ENCODE peak calls at places on chromosomes 3 and 15, in six cellular contexts. S, B, J, M, V and O are unnamed samples.

GRCh38 chr3:48361928-48362327 is 10.1 kb upstream of the FBXW12 start:
- DNase-seq in B (no peak), S (no peak), J (no peak), V (no peak), M (no peak), O (no peak)

GRCh38 chr3:162721736-162722135 is 1225.1 kb downstream of the OTOL1 start:
- DNase-seq in J (no peak), V (no peak), S (no peak), B (no peak), M (no peak), O (no peak)

GRCh38 chr3:97901327-97902295 is 70.6 kb downstream of the RIOX2 start:
- DNase-seq in M (no peak), J (no peak), V (peak), S (no peak), B (peak), O (no peak)

GRCh38 chr3:169186596-169186995 is 476.9 kb downstream of the MECOM start:
- DNase-seq in M (no peak), J (no peak), S (no peak), B (no peak), V (no peak), O (no peak)

GRCh38 chr3:9818666-9819335 is 8.7 kb downstream of the TTLL3 start:
- DNase-seq in M (no peak), V (no peak), J (no peak), B (no peak), S (no peak), O (no peak)

GRCh38 chr15:93968773-93969172 is 262.6 kb upstream of the MCTP2 start:
- DNase-seq in M (no peak), J (no peak), V (no peak), S (no peak), B (no peak), O (no peak)

GRCh38 chr3:126340943-126341754 is 16.1 kb downstream of the KLF15 start:
- DNase-seq in B (peak), J (no peak), V (no peak), M (no peak), S (no peak), O (no peak)

GRCh38 chr3:44661189-44661588 is 12.7 kb downstream of the ZNF35 start:
- DNase-seq in J (no peak), S (no peak), M (no peak), B (no peak), V (no peak), O (no peak)

GRCh38 chr15:76682833-76683232 is 222.3 kb downstream of the SCAPER start:
- DNase-seq in S (no peak), J (no peak), M (no peak), V (no peak), B (no peak), O (no peak)

GRCh38 chr3:67048716-67049076 is 50.6 kb downstream of the KBTBD8 start:
- DNase-seq in B (no peak), M (no peak), V (no peak), S (no peak), J (no peak), O (no peak)

GRCh38 chr15:85751731-85752421 is 42.8 kb downstream of the KLHL25 start:
- DNase-seq in S (no peak), M (no peak), B (no peak), J (no peak), V (peak), O (no peak)
- H3K27ac ChIP-seq in S (peak), M (no peak), B (peak), J (no peak), V (peak), O (no peak)

DNA sequence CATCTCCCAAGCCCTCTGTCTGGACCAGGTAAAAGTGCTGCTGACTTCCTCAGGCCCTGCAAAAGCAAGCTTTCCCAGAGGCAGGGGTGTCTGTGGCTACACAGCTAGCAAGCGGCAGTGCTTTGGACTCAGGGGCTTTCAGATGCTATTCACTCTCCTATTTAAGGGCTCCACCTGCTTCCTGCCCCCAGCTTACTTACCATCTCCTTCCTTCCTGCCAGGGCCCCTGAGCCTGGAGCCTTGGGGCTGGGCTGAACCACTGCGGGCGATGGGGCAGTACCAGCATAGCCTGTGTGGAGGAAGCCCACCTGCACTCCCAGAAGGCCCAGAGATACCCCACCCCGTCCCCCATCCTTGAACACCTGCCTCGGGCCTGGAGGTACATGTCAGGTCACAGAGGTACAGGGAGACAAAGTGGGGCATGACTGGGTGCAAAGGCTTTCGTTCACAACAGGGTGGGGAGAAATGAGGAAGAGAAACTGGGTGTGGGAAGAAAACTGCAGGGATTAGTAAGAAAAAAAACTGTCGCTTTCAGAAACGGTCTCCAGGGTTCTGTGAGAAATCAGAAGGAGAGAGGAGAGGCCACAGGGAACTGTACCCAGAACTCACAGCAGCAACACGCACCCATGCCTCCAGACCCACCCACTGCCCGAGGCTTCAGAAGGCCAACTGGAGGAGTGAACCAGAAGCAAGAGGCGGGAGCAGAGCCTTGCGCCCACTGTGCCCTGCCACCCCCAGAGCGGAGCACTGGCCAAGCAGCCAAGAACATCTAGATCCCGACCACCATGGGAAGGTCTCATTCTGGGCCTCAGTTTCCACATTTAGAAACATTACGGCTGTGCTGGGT is 49.5 kb downstream of the CCDC12 start:
- DNase-seq in B (peak), S (no peak), M (no peak), J (no peak), V (no peak), O (no peak)
- H3K27ac ChIP-seq in B (peak), S (peak), M (no peak), J (peak), V (peak), O (peak)

GRCh38 chr15:95987886-95988573 is 342.5 kb upstream of the NR2F2 start:
- DNase-seq in S (no peak), B (no peak), V (no peak), J (no peak), M (no peak), O (no peak)
- H3K27ac ChIP-seq in S (no peak), B (no peak), V (no peak), J (no peak), M (no peak), O (no peak)

GRCh38 chr3:33023176-33024136 is 72.0 kb downstream of the CCR4 start:
- DNase-seq in M (peak), B (no peak), S (no peak), J (no peak), V (no peak), O (no peak)
- H3K27ac ChIP-seq in M (no peak), B (no peak), S (no peak), J (no peak), V (no peak), O (no peak)

DNA sequence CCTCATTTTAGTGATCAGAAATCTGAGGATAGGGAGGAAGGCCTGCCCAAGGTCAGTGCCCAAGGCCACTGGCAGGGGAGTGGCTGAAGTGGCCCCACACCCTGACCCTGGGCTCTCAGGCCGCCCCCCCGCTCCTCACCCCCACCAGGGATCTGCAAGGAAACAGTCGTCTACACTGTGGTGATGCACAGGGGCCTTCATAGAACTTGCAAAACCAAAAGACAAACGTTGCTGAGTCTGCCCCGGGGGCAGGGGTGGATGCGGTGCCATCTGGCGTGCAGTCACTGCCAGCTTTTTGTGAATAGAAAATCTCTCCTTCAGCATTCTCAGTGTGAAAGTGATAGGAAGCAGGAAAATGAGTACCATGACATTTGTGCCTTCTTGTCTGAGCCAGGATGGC is 41.3 kb downstream of the WHAMM start:
- DNase-seq in J (no peak), M (no peak), S (no peak), V (no peak), B (no peak), O (no peak)
- H3K27ac ChIP-seq in J (no peak), M (no peak), S (no peak), V (no peak), B (no peak), O (no peak)

DNA sequence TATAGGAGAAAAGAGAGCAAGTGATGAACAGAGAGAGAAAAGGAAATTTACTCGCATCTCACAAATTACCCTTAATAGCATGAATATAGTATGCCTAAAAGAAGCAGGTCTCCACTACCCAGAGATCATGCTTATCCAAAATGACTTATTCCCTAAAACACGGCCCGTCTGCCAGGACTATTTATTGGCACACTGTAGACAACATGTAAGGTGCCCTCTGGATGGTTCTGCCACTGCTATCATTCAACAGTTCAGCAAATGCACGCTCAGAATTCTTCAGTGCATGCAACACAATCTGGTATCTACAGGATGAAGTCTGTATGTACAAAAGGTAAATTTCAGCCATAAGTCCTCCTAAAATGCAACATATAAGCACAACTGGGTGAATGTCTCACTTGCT is 465.8 kb downstream of the SHQ1 start:
- DNase-seq in M (no peak), V (no peak), S (no peak), B (no peak), J (no peak), O (no peak)
- H3K27ac ChIP-seq in M (no peak), V (no peak), S (no peak), B (no peak), J (no peak), O (no peak)

GRCh38 chr3:70856414-70857162 is 544.1 kb upstream of the MDFIC2 start:
- DNase-seq in V (no peak), M (peak), J (peak), S (no peak), B (no peak), O (peak)

GRCh38 chr3:70855139-70855538 is 542.7 kb upstream of the MDFIC2 start:
- DNase-seq in S (no peak), J (no peak), M (no peak), B (no peak), V (no peak), O (no peak)

GRCh38 chr3:70854108-70854507 is 541.7 kb upstream of the MDFIC2 start:
- DNase-seq in S (no peak), M (peak), B (no peak), V (no peak), J (no peak), O (no peak)

GRCh38 chr3:70861234-70861633 is 548.8 kb upstream of the MDFIC2 start:
- DNase-seq in V (no peak), J (no peak), B (no peak), M (no peak), S (no peak), O (no peak)

GRCh38 chr3:70857926-70858325 is 545.5 kb upstream of the MDFIC2 start:
- DNase-seq in J (no peak), S (no peak), M (no peak), B (no peak), V (no peak), O (no peak)
- H3K27ac ChIP-seq in J (no peak), S (no peak), M (peak), B (no peak), V (no peak), O (no peak)